ENCODE peak calls at places on chromosomes 7 and 10, in six cellular contexts. K is uterus, C is breast epithelium, E is HCT116, B is adrenal gland, T is stomach. N is an unnamed sample.

GRCh38 chr7:8443871-8444756 is 10.7 kb downstream of the NXPH1 start:
- DNase-seq in C (no peak), T (no peak), K (no peak), B (peak; percentile 33), E (no peak), N (no peak)

GRCh38 chr7:133081119-133081604 is 728 bp downstream of the CHCHD3 start:
- DNase-seq in T (no peak), E (no peak), C (no peak), K (no peak), B (peak; percentile 35), N (peak; percentile 52)

GRCh38 chr10:91197044-91197651 is 23.3 kb upstream of the PCGF5 start:
- DNase-seq in T (no peak), E (no peak), B (peak; percentile 35), C (no peak), K (no peak), N (no peak)

GRCh38 chr10:59361659-59362183 is 628 bp downstream of the FAM13C start:
- DNase-seq in B (no peak), T (no peak), E (no peak), C (no peak), K (no peak), N (no peak)

GRCh38 chr10:34139559-34139958 is 675.5 kb downstream of the PARD3 start:
- DNase-seq in B (no peak), T (no peak), E (no peak), C (no peak), K (no peak), N (no peak)

GRCh38 chr10:115771755-115772154 is 501.3 kb downstream of the GFRA1 start:
- DNase-seq in C (no peak), T (no peak), E (no peak), B (no peak), K (no peak), N (no peak)

GRCh38 chr10:109974509-109975191 is 33.1 kb upstream of the ADD3 start:
- DNase-seq in E (no peak), B (peak; percentile 27), K (no peak), C (no peak), T (no peak), N (no peak)

GRCh38 chr7:102021841-102022618 is 204.6 kb downstream of the CUX1 start:
- DNase-seq in K (no peak), B (no peak), E (no peak), C (no peak), T (no peak), N (no peak)

GRCh38 chr7:50531401-50531906 is 33.8 kb downstream of the DDC start:
- DNase-seq in K (no peak), B (no peak), T (no peak), E (peak; percentile 73), C (no peak), N (no peak)

GRCh38 chr10:13528875-13529713 is at the start of gene BEND7:
- DNase-seq in T (peak; percentile 60), K (peak; percentile 20), B (peak; percentile 31), C (no peak), E (no peak), N (peak; percentile 69)

GRCh38 chr10:9545073-9545472 is 1472.6 kb upstream of the CELF2 start:
- DNase-seq in E (no peak), C (no peak), B (no peak), K (no peak), T (no peak), N (no peak)

GRCh38 chr10:19816420-19817250 is at the start of gene PLXDC2:
- DNase-seq in C (peak; percentile 41), K (peak; percentile 45), T (no peak), B (peak; percentile 73), E (no peak), N (peak; percentile 69)

GRCh38 chr10:110153396-110153795 is 54.0 kb upstream of the MXI1 start:
- DNase-seq in E (no peak), T (no peak), K (no peak), C (no peak), B (no peak), N (no peak)

GRCh38 chr7:44148961-44149550 is 7.9 kb upstream of the MYL7 start:
- DNase-seq in T (no peak), E (no peak), C (no peak), B (no peak), K (peak; percentile 3), N (no peak)

GRCh38 chr7:35596061-35596460 is 98.9 kb downstream of the HERPUD2 start:
- DNase-seq in K (no peak), C (no peak), E (no peak), B (no peak), T (no peak), N (no peak)

GRCh38 chr10:47127188-47127587 is 172.8 kb upstream of the GDF10 start:
- DNase-seq in C (no peak), K (no peak), B (no peak), T (no peak), E (no peak), N (no peak)

GRCh38 chr7:40008218-40008815 is 58.3 kb downstream of the CDK13 start:
- DNase-seq in E (no peak), C (no peak), B (no peak), K (no peak), T (no peak), N (no peak)

GRCh38 chr10:43221419-43222293 is 45.2 kb downstream of the RASGEF1A start:
- DNase-seq in C (no peak), T (no peak), E (no peak), B (no peak), K (no peak), N (peak; percentile 31)

GRCh38 chr10:75466016-75466415 is 34.6 kb downstream of the LRMDA start:
- DNase-seq in E (no peak), C (no peak), T (no peak), B (no peak), K (no peak), N (no peak)

GRCh38 chr10:120931999-120932398 is 80.8 kb downstream of the WDR11 start:
- DNase-seq in B (no peak), K (no peak), E (no peak), T (no peak), C (no peak), N (no peak)

GRCh38 chr7:120985130-120985758 is 3.3 kb upstream of the CPED1 start:
- DNase-seq in K (no peak), T (no peak), E (no peak), C (no peak), B (no peak), N (no peak)

GRCh38 chr7:85115006-85115405 is 71.8 kb downstream of the SEMA3D start:
- DNase-seq in K (no peak), T (no peak), C (no peak), B (no peak), E (no peak), N (no peak)

DNA sequence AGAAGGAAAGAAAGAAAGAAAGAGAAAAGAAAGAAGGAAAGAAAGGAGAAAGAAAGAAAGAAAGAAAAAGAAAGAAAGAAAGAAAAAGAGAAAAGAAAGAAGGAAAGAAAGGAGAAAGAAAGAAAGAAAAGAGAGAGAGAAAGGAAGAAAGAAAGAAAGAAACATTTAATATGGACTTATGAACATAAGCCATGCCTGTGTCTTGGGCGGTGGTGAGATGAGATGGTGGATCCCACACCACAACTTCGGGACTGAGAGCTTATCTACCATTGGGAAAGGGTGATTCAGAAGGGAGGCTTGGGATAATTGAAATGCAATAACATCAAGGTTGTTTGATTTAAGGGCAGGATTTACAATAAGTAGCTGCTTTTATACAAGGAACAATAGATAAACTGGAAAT is 843.9 kb upstream of the AUTS2 start:
- DNase-seq in T (no peak), K (no peak), B (no peak), C (no peak), E (no peak), N (no peak)
- H3K4me3 ChIP-seq in T (no peak overlapping the region), K (no peak overlapping the region), B (no peak overlapping the region), C (no peak overlapping the region), E (no peak overlapping the region), N (no peak overlapping the region)

DNA sequence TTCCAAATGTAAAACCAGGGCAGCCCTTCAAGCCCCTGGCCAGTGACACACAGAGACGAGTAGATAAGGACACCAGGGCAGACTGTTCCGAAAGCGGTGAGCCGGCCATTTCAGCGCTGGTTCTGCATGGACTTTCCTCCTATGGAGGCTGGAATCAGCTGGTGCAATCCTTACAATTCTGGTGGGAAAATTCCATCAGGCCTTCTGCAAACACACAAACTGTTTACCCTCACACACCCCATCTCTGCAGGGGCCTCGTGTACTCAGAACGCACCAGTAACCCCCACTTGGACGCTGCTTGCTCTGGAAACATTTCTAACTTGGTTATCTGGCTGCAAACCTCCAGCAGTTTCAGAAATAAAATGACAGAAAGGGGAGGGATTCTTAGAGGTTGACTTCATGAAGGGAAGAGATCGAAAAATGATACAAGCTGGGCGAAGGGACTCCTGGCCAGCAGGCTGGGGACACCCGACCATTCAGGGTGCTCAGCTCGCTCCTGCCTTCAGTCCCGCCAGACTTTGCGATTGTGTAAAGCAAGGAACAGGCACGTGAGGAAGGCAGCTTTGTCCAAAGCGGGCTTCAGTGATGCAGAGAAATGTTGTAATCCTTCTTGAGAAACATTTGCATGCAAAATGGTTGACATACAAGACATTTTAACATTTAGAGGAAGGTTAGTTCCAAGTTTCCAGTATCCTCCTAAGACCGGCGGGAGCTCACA is 19.7 kb upstream of the SHH start:
- DNase-seq in E (no peak), B (no peak), C (no peak), K (no peak), T (no peak), N (no peak)
- H3K27me3 ChIP-seq in E (no peaks in the 10 kb centered on the region), B (no peaks in the 10 kb centered on the region), C (peaks cover 29% of the 10 kb centered on the region), K (no peaks in the 10 kb centered on the region), T (peaks cover 49% of the 10 kb centered on the region), N (no peaks in the 10 kb centered on the region)

DNA sequence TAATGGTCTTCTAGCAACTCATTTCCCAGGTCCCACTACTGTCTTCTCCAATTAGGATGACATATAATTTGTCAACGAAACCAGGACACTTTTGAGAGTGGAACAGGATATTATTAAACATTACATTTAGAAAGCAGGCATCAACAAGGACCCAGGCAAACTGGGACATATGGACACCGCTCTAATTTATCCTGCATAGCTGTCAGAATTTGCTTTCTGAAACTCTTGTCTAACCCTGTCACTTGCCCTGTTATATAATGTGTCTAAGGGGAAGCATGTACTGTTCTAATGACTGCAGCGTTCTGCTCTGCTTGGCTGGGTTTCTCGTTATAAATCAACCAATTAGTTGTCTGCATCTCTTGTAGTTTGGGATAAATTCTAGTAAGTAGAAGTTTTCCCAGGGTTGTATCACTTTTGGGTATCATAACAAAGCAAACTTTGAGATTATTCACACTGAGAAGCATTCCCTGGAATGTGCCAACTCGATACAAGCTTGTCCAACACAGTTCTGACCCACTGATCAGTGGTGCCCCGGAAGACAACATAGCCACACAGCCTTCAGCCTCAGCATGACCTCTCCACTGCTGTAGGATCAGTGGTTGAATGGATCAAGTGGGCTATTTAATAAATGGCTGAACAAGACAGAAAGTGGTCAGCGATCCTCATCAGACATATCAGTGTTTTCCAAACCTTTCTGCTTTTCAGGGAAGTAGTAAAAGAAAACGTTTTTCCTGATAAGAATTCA is 228.1 kb downstream of the KIF20B start:
- DNase-seq in K (no peak), T (no peak), B (no peak), C (no peak), E (no peak), N (no peak)
- TF ChIP-seq POLR2A in K (no peak), T (no peak), B (no peak), C (no peak), E (no peak), N (no peak)

GRCh38 chr7:55133630-55134392 is 115.0 kb downstream of the EGFR start:
- DNase-seq in E (peak; percentile 65), C (no peak), T (peak; percentile 51), K (peak; percentile 66), B (peak; percentile 75), N (no peak)
- H3K4me3 ChIP-seq in E (peak overlapping the region; percentile 28), C (no peak overlapping the region), T (no peak overlapping the region), K (no peak overlapping the region), B (no peak overlapping the region), N (no peak overlapping the region)